ENCODE peak calls at places on chromosome 2, in nine cellular contexts. I is CD8-positive, alpha-beta T cell; G is 8988T; R is kidney epithelial cell; N is T-helper 9 cell; A is SJSA1; O is activated effector memory CD4-positive, alpha-beta T cell treated with Interleukin-2 at 50 U/mL for 16 hours; J is H7; V is SW 1271. L is an unnamed sample.

GRCh38 chr2:105248316-105249070 is 7.0 kb downstream of the GPR45 start:
- DNase-seq in G (no peak), N (no peak), I (no peak), A (no peak), R (no peak), J (no peak), O (no peak), V (no peak), L (no peak)

GRCh38 chr2:159936471-159936870 is 125.9 kb downstream of the PLA2R1 start:
- DNase-seq in G (no peak), N (no peak), O (no peak), I (no peak), V (peak), R (no peak), A (no peak), J (no peak), L (no peak)

GRCh38 chr2:3408781-3409180 is 29.3 kb downstream of the TRAPPC12 start:
- DNase-seq in R (no peak), I (no peak), A (no peak), V (no peak), O (no peak), N (no peak), G (no peak), J (no peak), L (no peak)

GRCh38 chr2:199495147-199495546 is 37.4 kb upstream of the SATB2 start:
- DNase-seq in O (no peak), G (no peak), R (no peak), J (no peak), V (no peak), A (no peak), I (no peak), N (no peak), L (no peak)

GRCh38 chr2:47016172-47016913 is 100.7 kb upstream of the MCFD2 start:
- DNase-seq in G (peak), I (no peak), N (no peak), V (peak), O (no peak), A (no peak), R (peak), J (peak), L (no peak)

GRCh38 chr2:105052773-105053172 is 14.9 kb downstream of the MRPS9 start:
- DNase-seq in V (no peak), O (no peak), I (no peak), G (no peak), R (no peak), N (no peak), J (no peak), A (no peak), L (no peak)

GRCh38 chr2:78766459-78766858 is 259.0 kb upstream of the REG3G start:
- DNase-seq in R (no peak), N (no peak), O (no peak), V (no peak), A (no peak), G (no peak), J (no peak), I (no peak), L (no peak)

GRCh38 chr2:19238440-19238839 is 120.0 kb downstream of the OSR1 start:
- DNase-seq in N (no peak), J (no peak), G (no peak), O (no peak), V (no peak), A (no peak), I (no peak), R (no peak), L (no peak)

GRCh38 chr2:148524519-148524919 is 120.0 kb upstream of the EPC2 start:
- DNase-seq in R (no peak), O (peak), G (no peak), J (no peak), A (no peak), I (peak), V (no peak), N (peak), L (peak)

GRCh38 chr2:217989221-217989948 is 13.4 kb downstream of the TNS1 start:
- DNase-seq in R (no peak), N (no peak), O (no peak), A (no peak), J (no peak), G (no peak), I (no peak), V (no peak), L (no peak)

GRCh38 chr2:234771985-234772774 is 179.6 kb upstream of the SH3BP4 start:
- DNase-seq in O (no peak), R (no peak), V (no peak), G (no peak), I (no peak), N (no peak), J (no peak), A (no peak), L (no peak)

GRCh38 chr2:180707867-180708205 is 272.6 kb upstream of the UBE2E3 start:
- DNase-seq in I (no peak), N (no peak), A (no peak), O (no peak), G (no peak), V (peak), J (no peak), R (peak), L (no peak)

GRCh38 chr2:56230171-56230570 is 46.4 kb downstream of the CCDC85A start:
- DNase-seq in O (no peak), R (no peak), J (no peak), A (no peak), G (no peak), N (no peak), V (no peak), I (no peak), L (no peak)

GRCh38 chr2:31011565-31011964 is 126.7 kb downstream of the GALNT14 start:
- DNase-seq in J (no peak), A (no peak), V (no peak), I (no peak), G (no peak), O (no peak), R (no peak), N (no peak), L (no peak)

GRCh38 chr2:37000273-37000780 is 34.0 kb upstream of the STRN start:
- DNase-seq in V (no peak), J (no peak), I (no peak), A (no peak), O (no peak), R (no peak), N (no peak), G (no peak), L (no peak)

GRCh38 chr2:239826786-239827510 is 198.2 kb downstream of the NDUFA10 start:
- DNase-seq in G (no peak), A (peak), O (no peak), R (no peak), N (no peak), V (no peak), I (no peak), J (peak), L (no peak)

GRCh38 chr2:60707750-60708371 is 48.2 kb upstream of the PAPOLG start:
- DNase-seq in I (no peak), A (no peak), R (no peak), N (no peak), J (peak), O (no peak), V (peak), G (peak), L (peak)

GRCh38 chr2:102735431-102736130 is 26.2 kb upstream of the TMEM182 start:
- DNase-seq in O (no peak), I (no peak), V (no peak), R (no peak), A (no peak), G (no peak), N (no peak), J (no peak), L (no peak)

GRCh38 chr2:79573895-79574674 is 61.2 kb downstream of the CTNNA2 start:
- DNase-seq in G (no peak), R (no peak), J (no peak), V (no peak), A (no peak), N (no peak), O (no peak), I (no peak), L (no peak)

GRCh38 chr2:23545811-23546210 is 160.8 kb downstream of the KLHL29 start:
- DNase-seq in N (no peak), R (no peak), O (no peak), G (no peak), A (no peak), J (peak), I (no peak), V (no peak), L (no peak)